ENCODE peak calls at places on chromosomes 12 and 14, in six cellular contexts. U is mesendoderm, T is mesenchymal stem cell, D is IMR-90, E is H1, O is neuronal stem cell. X is an unnamed sample. For H3K4me1, the result is how much of the 10 kb centered on the place peaks cover.

GRCh38 chr14:32494566-32495434 is 165.7 kb downstream of the AKAP6 start:
- DNase-seq in U (peak), D (peak), E (no peak), T (peak), O (no peak), X (no peak)

GRCh38 chr12:70043490-70044138 is 199.6 kb upstream of the CNOT2 start:
- DNase-seq in O (no peak), D (no peak), T (no peak), E (no peak), U (no peak), X (no peak)

GRCh38 chr12:57242329-57242690 is 8.7 kb downstream of the STAC3 start:
- DNase-seq in O (no peak), U (no peak), T (no peak), E (no peak), D (no peak), X (no peak)

GRCh38 chr12:106139422-106140141 is 828 bp upstream of the NUAK1 start:
- DNase-seq in E (peak), D (peak), T (peak), U (peak), O (peak), X (peak)

GRCh38 chr14:23365353-23366162 is 586 bp upstream of the EFS start:
- DNase-seq in O (peak), U (peak), D (peak), E (no peak), T (peak), X (no peak)

GRCh38 chr14:33512201-33512600 is 438.7 kb downstream of the EGLN3 start:
- DNase-seq in T (peak), U (no peak), O (no peak), D (no peak), E (no peak), X (no peak)

GRCh38 chr12:128137140-128137539 is 129.8 kb upstream of the TMEM132C start:
- DNase-seq in E (no peak), O (no peak), D (no peak), U (no peak), T (no peak), X (no peak)

GRCh38 chr12:66418908-66419307 is 116.6 kb downstream of the HELB start:
- DNase-seq in T (peak), E (no peak), D (no peak), U (no peak), O (no peak), X (no peak)

GRCh38 chr12:6494968-6495367 is 1.1 kb downstream of the NCAPD2 start:
- DNase-seq in E (no peak), U (no peak), O (no peak), T (no peak), D (no peak), X (no peak)

GRCh38 chr14:50521912-50522341 is 10.4 kb downstream of the MAP4K5 start:
- DNase-seq in D (peak), E (no peak), O (no peak), U (no peak), T (peak), X (no peak)

GRCh38 chr12:42704810-42705401 is 115.4 kb upstream of the PRICKLE1 start:
- DNase-seq in E (no peak), U (peak), D (no peak), T (no peak), O (no peak), X (no peak)

GRCh38 chr14:31543969-31544799 is 17.0 kb upstream of the NUBPL start:
- DNase-seq in E (no peak), U (peak), O (no peak), T (peak), D (peak), X (no peak)

GRCh38 chr12:131671276-131671675 is 39.6 kb upstream of the SFSWAP start:
- DNase-seq in D (no peak), O (no peak), E (no peak), T (no peak), U (no peak), X (peak)

GRCh38 chr12:78232756-78233155 is 402.1 kb downstream of the NAV3 start:
- DNase-seq in E (no peak), T (no peak), O (no peak), U (no peak), D (no peak), X (no peak)

GRCh38 chr14:38186217-38186616 is 21.5 kb upstream of the SSTR1 start:
- DNase-seq in E (no peak), U (no peak), D (no peak), O (no peak), T (no peak), X (no peak)

GRCh38 chr14:103107941-103108748 is 13.6 kb downstream of the EXOC3L4 start:
- DNase-seq in T (no peak), O (no peak), E (no peak), D (no peak), U (no peak), X (no peak)

GRCh38 chr14:79822034-79822433 is 389.3 kb downstream of the DIO2 start:
- DNase-seq in D (no peak), E (no peak), U (no peak), T (no peak), O (no peak), X (no peak)

DNA sequence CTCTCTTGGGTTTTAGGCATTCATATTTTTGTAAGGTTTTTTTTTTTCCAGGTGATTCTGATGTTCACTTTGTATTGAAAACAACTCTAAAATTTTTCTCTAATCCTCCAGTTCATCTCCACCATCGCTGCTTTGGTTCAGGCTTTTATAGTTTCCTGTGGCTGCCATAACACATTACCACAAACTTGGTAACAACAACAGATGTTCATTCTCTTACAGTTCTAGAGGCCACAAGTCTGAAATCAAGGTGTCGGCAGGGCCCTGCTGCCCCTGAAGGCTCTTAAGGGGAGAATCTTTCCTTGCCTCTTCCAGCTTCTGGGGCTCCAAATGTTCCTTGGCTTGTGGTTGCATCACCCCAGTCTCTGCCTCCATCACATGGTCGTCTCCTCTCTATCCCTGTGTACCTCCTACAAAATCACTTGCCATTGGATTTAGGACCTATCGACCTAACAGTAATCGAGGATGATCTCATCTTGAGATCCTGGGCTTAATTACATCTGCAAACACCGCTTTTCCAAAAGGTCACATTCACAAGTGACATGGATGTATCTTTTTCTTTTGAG is 55.2 kb downstream of the PELI2 start:
- DNase-seq in O (no peak), T (peak), E (no peak), D (no peak), U (no peak), X (no peak)
- H3K4me1 ChIP-seq in O (under half), T (under half), E (under half), D (under half), U (under half), X (under half)

DNA sequence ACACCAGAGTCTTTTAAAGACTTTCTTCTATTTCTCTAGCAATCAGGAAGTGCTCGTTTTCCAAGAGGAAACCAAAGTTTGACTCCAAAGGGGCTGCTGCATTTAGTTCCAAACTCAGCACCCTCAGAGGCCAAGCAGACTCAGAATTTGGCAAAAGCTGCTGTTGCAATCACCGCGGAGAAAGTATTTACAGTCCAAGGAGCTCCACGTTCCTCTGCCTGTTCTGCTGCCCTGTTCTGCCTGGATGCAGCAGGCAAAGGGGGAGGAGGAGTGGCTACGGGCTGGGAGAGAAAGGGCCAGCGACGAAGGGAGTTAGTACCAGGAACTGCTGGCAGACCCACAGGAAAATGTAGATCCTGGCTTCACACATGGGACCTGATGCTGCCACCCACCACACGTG is 325.0 kb downstream of the BCL11B start:
- DNase-seq in T (no peak), U (peak), E (no peak), O (no peak), D (no peak), X (no peak)
- H2BK15ac ChIP-seq in T (no peak), U (no peak), E (no peak), O (no peak), D (no peak), X (no peak)

GRCh38 chr14:54503476-54503875 is 6.2 kb upstream of the CGRRF1 start:
- DNase-seq in D (peak), T (peak), U (peak), O (no peak), E (no peak), X (no peak)
- H3K4me1 ChIP-seq in D (under half), T (under half), U (under half), O (under half), E (under half), X (under half)

GRCh38 chr14:28982228-28982627 is 215.6 kb downstream of the FOXG1 start:
- DNase-seq in D (no peak), T (no peak), O (no peak), U (no peak), E (no peak), X (no peak)
- H2BK15ac ChIP-seq in D (no peak), T (no peak), O (no peak), U (no peak), E (no peak), X (no peak)

DNA sequence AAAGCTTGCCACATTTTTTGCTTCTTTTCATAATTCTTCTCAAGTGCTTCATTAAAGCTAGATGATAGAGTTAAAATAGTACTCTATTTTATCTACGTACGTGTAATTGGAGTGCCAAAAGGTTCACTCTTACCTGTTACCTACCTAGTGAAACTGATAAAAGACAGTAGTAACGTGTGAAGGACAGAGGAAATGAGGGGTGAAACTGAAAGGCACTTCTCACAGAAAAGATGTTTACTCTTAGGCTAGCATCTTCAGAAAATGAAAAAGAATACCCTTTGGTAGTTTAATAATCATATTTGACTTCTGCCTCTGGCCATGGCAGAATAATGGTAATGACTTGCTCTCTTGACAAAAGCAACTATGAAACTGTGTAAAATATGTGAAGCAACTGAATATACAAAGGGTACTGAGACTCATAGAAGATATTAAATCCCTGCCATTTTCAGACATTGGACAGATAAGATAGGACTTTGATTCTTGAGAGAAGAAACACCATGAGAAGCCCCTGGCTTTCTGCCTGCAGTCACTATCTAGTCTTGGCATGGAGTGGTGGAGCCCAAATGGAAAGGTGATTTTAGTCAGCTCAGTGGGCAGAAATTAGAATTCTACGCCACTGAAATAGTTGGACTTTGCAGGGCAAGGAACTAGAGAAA is 6.3 kb upstream of the EVL start:
- DNase-seq in E (no peak), O (no peak), D (no peak), U (no peak), T (no peak), X (no peak)
- H3K4me1 ChIP-seq in E (under half), O (under half), D (under half), U (under half), T (under half), X (under half)

GRCh38 chr12:132869551-132869950 is 17.9 kb downstream of the CHFR start:
- DNase-seq in D (no peak), U (no peak), O (no peak), T (no peak), E (no peak), X (no peak)

GRCh38 chr12:132873724-132874123 is 13.7 kb downstream of the CHFR start:
- DNase-seq in E (no peak), T (no peak), D (no peak), U (no peak), O (no peak), X (no peak)

GRCh38 chr12:132874175-132874574 is 13.2 kb downstream of the CHFR start:
- DNase-seq in D (no peak), U (no peak), O (no peak), T (no peak), E (no peak), X (no peak)

GRCh38 chr12:132872975-132873421 is 14.4 kb downstream of the CHFR start:
- DNase-seq in D (no peak), E (no peak), O (no peak), T (peak), U (peak), X (peak)

DNA sequence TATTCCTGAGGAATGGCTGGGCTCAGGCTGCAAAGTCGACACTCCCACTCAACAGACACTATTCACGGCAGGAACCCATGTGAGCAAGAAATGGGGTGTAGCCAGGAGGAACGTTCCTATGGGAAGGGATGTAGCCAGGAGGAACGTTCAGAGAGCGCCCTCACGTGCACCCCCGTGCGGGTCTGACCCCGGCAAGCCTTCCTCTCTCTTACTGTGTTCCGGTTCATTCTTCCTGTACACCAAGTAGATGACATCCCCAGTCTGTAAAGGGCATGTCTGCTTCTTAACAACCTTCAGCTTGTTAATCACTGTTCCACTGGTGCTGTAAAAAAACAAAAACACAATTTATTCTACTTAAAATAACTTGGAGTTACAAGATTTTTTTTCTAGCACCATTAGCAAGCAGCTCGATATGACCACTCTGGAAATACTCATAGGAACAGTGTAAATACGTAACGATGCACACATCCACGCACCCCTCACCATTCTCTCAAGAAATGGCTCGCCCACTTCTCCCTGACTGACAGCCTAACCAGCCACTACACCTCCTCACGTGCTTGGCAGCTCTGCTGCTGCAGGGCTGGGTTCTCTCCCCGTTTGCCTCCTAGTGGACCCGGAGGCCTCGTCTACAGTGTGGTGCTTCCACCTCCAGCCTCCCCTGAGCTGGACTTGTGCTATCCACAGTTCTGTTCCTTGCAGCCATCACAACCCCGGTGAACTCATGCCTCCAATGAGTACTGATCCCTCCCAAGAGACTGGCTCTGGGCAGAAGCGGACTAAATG is 15.1 kb downstream of the CHFR start:
- DNase-seq in D (no peak), U (no peak), E (no peak), T (no peak), O (no peak), X (no peak)
- H2BK15ac ChIP-seq in D (no peak), U (no peak), E (no peak), T (no peak), O (no peak), X (no peak)

GRCh38 chr12:46526231-46526630 is 153.7 kb upstream of the SLC38A2 start:
- DNase-seq in T (no peak), O (no peak), D (no peak), E (no peak), U (no peak), X (no peak)
- H3K4me1 ChIP-seq in T (under half), O (under half), D (under half), E (under half), U (under half), X (under half)

DNA sequence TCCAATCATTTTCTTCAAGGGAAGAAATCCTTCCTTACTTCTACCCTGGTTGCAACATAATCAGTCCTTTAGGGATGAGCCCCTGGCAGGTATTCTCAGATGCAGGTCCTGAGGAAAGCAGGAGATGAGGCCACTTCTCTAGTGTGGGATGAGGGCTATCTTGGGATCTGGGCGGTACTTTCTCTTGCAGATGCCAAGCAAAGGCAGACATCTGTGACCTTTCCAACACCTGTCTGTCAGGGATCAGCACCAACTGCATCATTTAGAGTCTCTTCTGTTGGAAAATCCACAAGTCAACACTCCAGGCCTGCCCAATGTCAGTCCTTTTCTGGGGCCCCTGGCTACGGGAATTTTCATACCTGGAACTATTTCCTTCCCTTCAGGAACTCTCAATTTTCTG is 129.2 kb downstream of the SLC8A3 start:
- DNase-seq in D (no peak), E (no peak), T (no peak), O (no peak), U (no peak), X (no peak)
- H2BK15ac ChIP-seq in D (no peak), E (no peak), T (no peak), O (no peak), U (no peak), X (no peak)

DNA sequence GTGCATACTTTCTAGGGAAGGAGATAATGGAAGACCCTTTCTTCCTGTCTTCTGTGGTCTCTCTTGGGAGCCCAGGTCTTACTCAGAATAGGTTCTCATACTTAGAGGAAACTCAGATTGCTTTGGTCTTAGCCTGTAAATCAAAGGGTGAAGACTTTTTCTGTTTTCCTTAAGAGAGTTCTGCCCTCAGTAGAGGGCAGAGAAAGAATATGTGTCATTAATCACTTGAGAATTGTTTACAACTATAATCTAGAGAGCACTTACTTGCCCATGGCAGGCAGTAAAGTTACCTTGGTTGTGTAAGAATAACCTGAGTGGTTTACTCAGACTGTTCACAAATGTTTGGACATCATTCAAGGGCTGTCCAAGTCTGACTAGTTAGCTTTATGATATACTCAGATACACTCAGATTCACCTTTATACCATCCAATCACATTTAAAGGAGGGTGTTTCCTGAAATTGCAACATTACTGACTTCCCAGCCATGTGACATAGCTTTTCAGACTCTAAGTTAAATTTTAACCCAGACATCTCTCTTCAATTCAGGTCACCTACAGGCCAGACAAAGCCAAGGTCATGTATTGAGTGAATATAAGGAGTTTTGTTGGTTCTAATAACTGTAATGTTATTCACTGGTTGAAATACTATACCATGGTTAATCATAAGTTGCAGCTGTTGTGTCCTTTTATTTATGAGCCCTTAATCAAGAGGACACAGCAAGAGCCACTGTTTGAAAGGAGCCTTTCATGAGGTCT is 372.2 kb downstream of the RAD51B start:
- DNase-seq in D (peak), U (no peak), E (no peak), T (peak), O (no peak), X (no peak)
- H3K4me1 ChIP-seq in D (under half), U (under half), E (under half), T (under half), O (under half), X (under half)